ENCODE peak calls at places on chromosomes 5 and 9, in ten cellular contexts. J is stomach, F is epithelial cell of esophagus, O is GM23338, B is left ventricle myocardium inferior, Y is OCI-LY7, G is cardiac muscle cell, A is body of pancreas, S is ovary, L is fibroblast of the aortic adventitia. Q is an unnamed sample.

GRCh38 chr5:179222246-179223017 is 122.8 kb downstream of the ADAMTS2 start:
- DNase-seq in G (no peak), A (no peak), O (no peak), S (no peak), L (no peak), Y (no peak), F (no peak), B (no peak), J (no peak), Q (no peak)

GRCh38 chr9:107175826-107176500 is 107.1 kb upstream of the RAD23B start:
- DNase-seq in A (no peak), B (peak; percentile 52), O (peak; percentile 6), J (no peak), F (no peak), L (no peak), G (no peak), Y (no peak), S (no peak), Q (no peak)

GRCh38 chr5:132342291-132343180 is 27.0 kb upstream of the SLC22A5 start:
- DNase-seq in L (no peak), J (no peak), O (no peak), B (no peak), Y (no peak), S (no peak), A (no peak), F (no peak), G (no peak), Q (no peak)

GRCh38 chr9:127311239-127311741 is 46.7 kb downstream of the GARNL3 start:
- DNase-seq in S (no peak), G (peak; percentile 27), A (peak; percentile 76), O (peak; percentile 69), Y (peak; percentile 11), B (no peak), J (peak; percentile 65), F (peak; percentile 77), L (peak; percentile 72), Q (peak; percentile 43)

GRCh38 chr9:130437011-130437784 is 7.6 kb upstream of the ASS1 start:
- DNase-seq in A (no peak), Y (no peak), S (no peak), L (no peak), F (no peak), B (no peak), G (no peak), J (no peak), O (no peak), Q (no peak)

GRCh38 chr5:37494756-37495155 is 115.6 kb downstream of the WDR70 start:
- DNase-seq in G (no peak), O (no peak), A (no peak), L (peak; percentile 11), B (no peak), S (no peak), J (peak; percentile 40), Y (no peak), F (peak; percentile 81), Q (peak; percentile 35)

GRCh38 chr9:127569819-127570401 is 42.2 kb upstream of the STXBP1 start:
- DNase-seq in G (no peak), F (peak; percentile 61), Y (peak; percentile 67), L (no peak), S (no peak), B (no peak), J (no peak), A (peak; percentile 70), O (no peak), Q (peak; percentile 62)

GRCh38 chr5:4295663-4296339 is 700.2 kb downstream of the IRX1 start:
- DNase-seq in J (no peak), S (no peak), G (peak; percentile 77), O (peak; percentile 75), B (no peak), F (peak; percentile 26), L (no peak), Y (no peak), A (no peak), Q (no peak)

GRCh38 chr5:40904205-40904993 is 4.9 kb upstream of the C7 start:
- DNase-seq in B (peak; percentile 53), J (peak; percentile 75), L (peak; percentile 93), O (peak; percentile 91), G (peak; percentile 90), S (peak; percentile 68), A (peak; percentile 87), F (peak; percentile 79), Y (peak; percentile 52), Q (peak; percentile 52)

GRCh38 chr5:55933377-55934116 is 61.2 kb downstream of the IL6ST start:
- DNase-seq in S (no peak), F (no peak), B (no peak), O (no peak), Y (no peak), A (no peak), J (no peak), L (no peak), G (no peak), Q (no peak)

GRCh38 chr5:137888489-137888874 is 775 bp upstream of the PKD2L2 start:
- DNase-seq in F (no peak), A (no peak), L (peak; percentile 10), O (no peak), G (no peak), S (no peak), Y (no peak), B (no peak), J (no peak), Q (no peak)

GRCh38 chr5:174307656-174308271 is 262.3 kb downstream of the NSG2 start:
- DNase-seq in L (no peak), B (no peak), F (no peak), G (no peak), O (no peak), A (no peak), S (no peak), Y (no peak), J (no peak), Q (no peak)

GRCh38 chr9:89732295-89732951 is 127.6 kb downstream of the GADD45G start:
- DNase-seq in O (no peak), B (no peak), S (peak; percentile 32), G (no peak), J (no peak), F (peak; percentile 7), L (no peak), Y (no peak), A (peak; percentile 35), Q (peak; percentile 57)

GRCh38 chr9:137759649-137760321 is 117.8 kb upstream of the CACNA1B start:
- DNase-seq in B (no peak), S (no peak), O (peak; percentile 53), Y (no peak), F (no peak), A (no peak), J (no peak), L (no peak), G (no peak), Q (no peak)

GRCh38 chr5:38673671-38674071 is 117.2 kb upstream of the LIFR start:
- DNase-seq in F (peak; percentile 56), J (no peak), B (no peak), L (no peak), G (no peak), S (no peak), Y (peak; percentile 12), A (no peak), O (peak; percentile 61), Q (no peak)

GRCh38 chr5:141430332-141431113 is at the start of gene PCDHGA12:
- DNase-seq in O (peak; percentile 42), A (peak; percentile 46), B (peak; percentile 50), G (no peak), L (peak; percentile 97), F (peak; percentile 77), S (no peak), Y (peak; percentile 76), J (no peak), Q (peak; percentile 60)

GRCh38 chr9:89750117-89750551 is 145.3 kb downstream of the GADD45G start:
- DNase-seq in L (no peak), G (no peak), O (peak; percentile 7), Y (no peak), S (peak; percentile 54), J (no peak), A (no peak), B (peak; percentile 75), F (no peak), Q (no peak)

GRCh38 chr9:35726876-35727438 is 5.0 kb downstream of the TLN1 start:
- DNase-seq in F (peak; percentile 35), O (peak; percentile 29), B (no peak), J (no peak), G (peak; percentile 59), L (peak; percentile 53), S (no peak), A (no peak), Y (peak; percentile 72), Q (no peak)

GRCh38 chr5:58462623-58463230 is 2.8 kb upstream of the PLK2 start:
- DNase-seq in L (peak; percentile 85), G (peak; percentile 52), B (no peak), S (no peak), O (peak; percentile 60), J (peak; percentile 33), A (peak; percentile 56), F (peak; percentile 77), Y (peak; percentile 42), Q (peak; percentile 54)

GRCh38 chr5:68279960-68280359 is 64.4 kb downstream of the PIK3R1 start:
- DNase-seq in A (no peak), B (no peak), F (no peak), Y (no peak), S (no peak), G (no peak), J (no peak), L (no peak), O (no peak), Q (no peak)

GRCh38 chr5:120735076-120735475 is 271.0 kb downstream of the PRR16 start:
- DNase-seq in S (no peak), A (no peak), Y (no peak), F (no peak), G (no peak), O (no peak), B (no peak), L (peak; percentile 9), J (no peak), Q (no peak)

GRCh38 chr5:14665110-14665822 is 748 bp downstream of the OTULIN start:
- DNase-seq in A (peak; percentile 64), J (peak; percentile 45), L (no peak), G (peak; percentile 59), O (peak; percentile 60), F (peak; percentile 22), S (peak; percentile 16), B (peak; percentile 43), Y (peak; percentile 54), Q (peak; percentile 39)
- TF ChIP-seq CTCF in A (peak; percentile 8), J (no peak), L (no peak), G (no peak), O (peak; percentile 6), F (no peak), S (no peak), B (no peak), Y (peak; percentile 16), Q (no peak)

GRCh38 chr5:176844706-176845391 is 34.5 kb downstream of the UNC5A start:
- DNase-seq in Y (no peak), F (peak; percentile 56), B (no peak), A (no peak), G (peak; percentile 20), J (no peak), S (no peak), O (no peak), L (no peak), Q (peak; percentile 85)
- TF ChIP-seq CTCF in Y (no peak), F (no peak), B (no peak), A (no peak), G (no peak), J (no peak), S (no peak), O (no peak), L (no peak), Q (no peak)

GRCh38 chr9:133188006-133188842 is 20.8 kb downstream of the OBP2B start:
- DNase-seq in F (peak; percentile 9), S (no peak), O (peak; percentile 80), J (no peak), Y (peak; percentile 45), G (peak; percentile 62), B (no peak), A (peak; percentile 23), L (no peak), Q (peak; percentile 41)
- TF ChIP-seq CTCF in F (peak; percentile 12), S (no peak), O (peak; percentile 76), J (no peak), Y (peak; percentile 56), G (peak; percentile 26), B (peak; percentile 43), A (peak; percentile 12), L (no peak), Q (no peak)

GRCh38 chr5:95861858-95862561 is 39.5 kb upstream of the GLRX start:
- DNase-seq in J (no peak), L (peak; percentile 59), S (no peak), B (no peak), O (no peak), G (no peak), F (peak; percentile 91), Y (no peak), A (no peak), Q (peak; percentile 91)
- TF ChIP-seq CTCF in J (no peak), L (peak; percentile 16), S (no peak), B (no peak), O (no peak), G (no peak), F (no peak), Y (no peak), A (no peak), Q (no peak)

Q was measured in RWPE1.